ENCODE peak calls at places on chromosomes 3 and 15, in four cellular contexts. O is K562, E is IMR-90, G is GM12878. Z is an unnamed sample.
A peak's percentile ranks its signal among the peaks of the same experiment; 100 is the strongest.

GRCh38 chr3:172061724-172062184 is 22.4 kb downstream of the FNDC3B start:
- DNase-seq in E (peak; percentile 28), O (no peak), G (peak; percentile 84), Z (peak; percentile 69)

GRCh38 chr3:188197388-188197847 is 43.5 kb downstream of the LPP start:
- DNase-seq in G (no peak), E (no peak), O (no peak), Z (peak; percentile 29)

GRCh38 chr15:58951388-58952060 is 18.0 kb upstream of the SLTM start:
- DNase-seq in E (peak; percentile 84), G (no peak), O (no peak), Z (peak; percentile 85)

GRCh38 chr3:101898752-101899169 is 49.4 kb downstream of the NFKBIZ start:
- DNase-seq in G (peak; percentile 81), E (no peak), O (no peak), Z (no peak)

GRCh38 chr3:124174463-124174862 is 182.5 kb upstream of the ROPN1 start:
- DNase-seq in E (no peak), G (no peak), O (no peak), Z (no peak)

GRCh38 chr3:17473761-17474160 is 268.7 kb downstream of the TBC1D5 start:
- DNase-seq in O (no peak), G (no peak), E (peak; percentile 23), Z (peak; percentile 38)

GRCh38 chr3:17079933-17080332 is 195.2 kb downstream of the PLCL2 start:
- DNase-seq in O (no peak), E (no peak), G (no peak), Z (no peak)

GRCh38 chr15:90479656-90480055 is 50.1 kb upstream of the CRTC3 start:
- DNase-seq in E (peak; percentile 8), G (no peak), O (no peak), Z (no peak)

GRCh38 chr3:55169608-55170010 is 241.8 kb upstream of the LRTM1 start:
- DNase-seq in O (no peak), E (peak; percentile 100), G (no peak), Z (no peak)

GRCh38 chr3:135982922-135983581 is 17.5 kb downstream of the PPP2R3A start:
- DNase-seq in E (peak; percentile 83), O (no peak), G (no peak), Z (no peak)

GRCh38 chr15:78236491-78236890 is 2.1 kb upstream of the ACSBG1 start:
- DNase-seq in O (no peak), E (no peak), G (no peak), Z (no peak)

GRCh38 chr3:47661121-47661752 is 82.6 kb upstream of the CSPG5 start:
- DNase-seq in O (peak; percentile 19), E (peak; percentile 85), G (no peak), Z (peak; percentile 8)

GRCh38 chr15:22810033-22810734 is 23.7 kb downstream of the NIPA1 start:
- DNase-seq in O (no peak), E (no peak), G (no peak), Z (no peak)

GRCh38 chr3:131277836-131278497 is 103.6 kb upstream of the NUDT16 start:
- DNase-seq in E (no peak), G (no peak), O (no peak), Z (peak; percentile 6)

GRCh38 chr3:78390221-78390620 is 1350.3 kb downstream of the ROBO2 start:
- DNase-seq in E (no peak), G (no peak), O (no peak), Z (no peak)

GRCh38 chr15:65328506-65329297 is 24.2 kb downstream of the RNU5B-1 start:
- DNase-seq in E (no peak), O (no peak), G (no peak), Z (no peak)

GRCh38 chr3:184360070-184360833 is 1.2 kb downstream of the CLCN2 start:
- DNase-seq in O (no peak), G (no peak), E (no peak), Z (no peak)

GRCh38 chr15:64503640-64504039 is 43.3 kb downstream of the ZNF609 start:
- DNase-seq in E (no peak), G (no peak), O (no peak), Z (peak; percentile 21)

GRCh38 chr15:56538901-56539545 is 74.1 kb upstream of the MNS1 start:
- DNase-seq in E (no peak), O (no peak), G (no peak), Z (no peak)

GRCh38 chr3:83514130-83514914 is 1444.5 kb upstream of the CADM2 start:
- DNase-seq in O (no peak), G (no peak), E (no peak), Z (no peak)

GRCh38 chr3:124467980-124468902 is 262.0 kb upstream of the UMPS start:
- DNase-seq in E (peak; percentile 40), G (no peak), O (peak; percentile 71), Z (peak; percentile 58)

GRCh38 chr15:88802991-88803240 is 320 bp upstream of the ACAN start:
- DNase-seq in E (no peak), G (no peak), O (no peak), Z (no peak)

GRCh38 chr3:23264413-23264812 is 61.3 kb downstream of the UBE2E2 start:
- DNase-seq in E (peak; percentile 80), G (no peak), O (no peak), Z (no peak)

GRCh38 chr3:152126260-152126659 is 142.5 kb upstream of the MBNL1 start:
- DNase-seq in G (no peak), E (peak; percentile 55), O (no peak), Z (no peak)

GRCh38 chr3:146322216-146322615 is 71.3 kb upstream of the PLSCR4 start:
- DNase-seq in O (no peak), G (no peak), E (no peak), Z (no peak)

GRCh38 chr3:143266936-143267335 is 147.4 kb downstream of the CHST2 start:
- DNase-seq in O (no peak), G (no peak), E (no peak), Z (peak; percentile 17)

GRCh38 chr3:23096041-23096440 is 107.1 kb upstream of the UBE2E2 start:
- DNase-seq in E (no peak), O (no peak), G (no peak), Z (no peak)

GRCh38 chr3:141108002-141108401 is 56.9 kb downstream of the SPSB4 start:
- DNase-seq in G (no peak), O (no peak), E (no peak), Z (no peak)

GRCh38 chr3:31105438-31106077 is 211.1 kb upstream of the GADL1 start:
- DNase-seq in E (peak; percentile 95), G (no peak), O (peak; percentile 15), Z (peak; percentile 76)

GRCh38 chr15:42283671-42284070 is 10.4 kb upstream of the TMEM87A start:
- DNase-seq in E (no peak), O (no peak), G (no peak), Z (no peak)

GRCh38 chr15:91904942-91905341 is 51.4 kb downstream of the SLCO3A1 start:
- DNase-seq in G (no peak), E (no peak), O (no peak), Z (no peak)

GRCh38 chr15:83380682-83381081 is 66.5 kb upstream of the SH3GL3 start:
- DNase-seq in O (peak; percentile 60), G (peak; percentile 13), E (peak; percentile 26), Z (peak; percentile 34)

GRCh38 chr15:78691873-78692421 is 50.9 kb upstream of the CHRNB4 start:
- DNase-seq in E (no peak), O (no peak), G (no peak), Z (no peak)

GRCh38 chr3:64074091-64074490 is 50.8 kb upstream of the PSMD6 start:
- DNase-seq in O (no peak), E (peak; percentile 79), G (no peak), Z (no peak)

GRCh38 chr3:52606373-52607085 is 70.1 kb downstream of the UQCC5 start:
- DNase-seq in G (no peak), E (peak; percentile 41), O (peak; percentile 5), Z (peak; percentile 32)

DNA sequence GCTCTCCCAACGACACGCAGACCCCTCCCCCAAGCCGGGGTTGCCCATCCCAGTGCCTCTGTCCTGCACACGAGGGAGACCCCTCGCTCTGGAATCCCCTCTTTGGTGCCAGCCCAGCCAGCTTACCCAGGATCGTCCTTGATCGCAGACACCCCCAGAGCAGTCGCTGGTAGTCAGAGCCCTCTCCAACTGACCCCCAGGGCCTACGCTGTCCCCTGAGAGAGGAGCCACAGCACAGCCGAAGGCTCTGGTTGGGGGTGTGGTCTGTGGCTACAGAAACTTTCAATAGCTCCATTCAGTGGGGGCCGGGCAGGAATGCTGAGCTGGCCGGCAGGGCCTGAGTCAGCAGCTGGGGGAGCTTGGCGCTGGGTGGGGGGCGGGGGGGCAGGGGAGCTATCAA is at the start of gene LCTL:
- DNase-seq in E (peak; percentile 72), G (no peak), O (peak; percentile 60), Z (no peak)
- TF ChIP-seq FOS in E (no peak), G (no peak), O (no peak), Z (no peak)

GRCh38 chr3:71579934-71580318 is 3.6 kb downstream of the FOXP1 start:
- DNase-seq in E (peak; percentile 57), O (peak; percentile 10), G (no peak), Z (peak; percentile 72)
- TF ChIP-seq FOS in E (peak; percentile 35), O (no peak), G (no peak), Z (peak; percentile 33)

DNA sequence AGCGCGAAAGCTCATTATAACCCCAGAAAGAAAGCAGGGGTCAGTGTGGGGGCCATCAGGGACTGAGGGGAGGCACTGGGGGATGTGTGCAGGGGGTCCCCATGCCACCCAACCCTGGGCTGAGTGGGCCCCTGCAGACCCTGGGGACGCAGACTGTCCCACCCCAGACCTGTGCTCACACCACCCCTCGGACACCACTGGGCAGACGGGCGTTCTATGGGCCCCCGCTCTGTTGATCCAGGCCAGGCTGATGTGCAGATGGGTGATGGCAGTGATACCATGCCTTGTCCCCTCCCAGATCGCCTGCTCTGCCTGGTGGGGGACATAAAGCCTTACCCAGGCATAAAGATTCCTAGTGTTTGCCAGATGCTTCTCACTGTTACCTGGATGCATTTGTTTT is 259.7 kb upstream of the TLE3 start:
- DNase-seq in G (no peak), O (no peak), E (no peak), Z (no peak)
- TF ChIP-seq FOS in G (no peak), O (no peak), E (no peak), Z (no peak)

GRCh38 chr3:24272875-24273274 is 221.8 kb downstream of the THRB start:
- DNase-seq in O (no peak), E (no peak), G (no peak), Z (no peak)

GRCh38 chr3:24273491-24273890 is 221.2 kb downstream of the THRB start:
- DNase-seq in E (no peak), O (no peak), G (no peak), Z (no peak)

DNA sequence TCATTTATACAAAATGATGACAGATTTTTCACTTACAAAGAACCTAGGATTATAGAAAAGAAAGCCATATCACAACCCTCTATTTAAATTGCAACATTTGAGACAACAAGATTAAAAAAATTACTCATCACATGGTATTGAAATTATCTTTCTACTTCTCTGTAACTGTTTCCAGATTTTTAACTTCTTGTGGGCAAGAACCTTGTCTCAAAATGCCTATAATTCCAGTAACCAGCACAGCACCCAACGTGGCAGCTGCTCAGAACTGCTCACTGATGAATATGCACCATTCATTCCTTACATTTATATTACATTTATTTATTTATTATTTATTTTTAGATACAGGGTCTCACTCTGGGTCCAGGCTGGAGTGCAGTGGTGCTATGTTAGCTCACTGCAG is 216.1 kb downstream of the THRB start:
- DNase-seq in E (no peak), G (no peak), O (no peak), Z (no peak)
- TF ChIP-seq FOS in E (no peak), G (no peak), O (no peak), Z (no peak)

Z was measured in endothelial cell of umbilical vein.